ENCODE peak calls at places on chromosome 21, in eight cellular contexts. A, X, I, E, F, R, M and G are unnamed samples. For H3K4me1, the result is how much of the 10 kb centered on the place peaks cover.

GRCh38 chr21:14706712-14707111 is 160.6 kb upstream of the SAMSN1 start:
- DNase-seq in A (no peak), X (no peak), I (no peak), E (no peak), F (no peak), R (no peak), M (no peak), G (no peak)

GRCh38 chr21:31798842-31799691 is 67.1 kb upstream of the SCAF4 start:
- DNase-seq in A (no peak), X (no peak), I (no peak), E (no peak), F (peak), R (no peak), M (no peak), G (no peak)

GRCh38 chr21:19523066-19523465 is 1119.5 kb upstream of the TMPRSS15 start:
- DNase-seq in A (no peak), X (no peak), I (no peak), E (no peak), F (no peak), R (no peak), M (no peak), G (no peak)

GRCh38 chr21:33403128-33403785 is at the start of gene IFNGR2:
- DNase-seq in A (peak), X (peak), I (no peak), E (peak), F (no peak), R (peak), M (no peak), G (peak)

GRCh38 chr21:32570456-32570855 is 14.9 kb downstream of the TCP10L start:
- DNase-seq in A (no peak), X (no peak), I (no peak), E (no peak), F (no peak), R (no peak), M (no peak), G (no peak)

GRCh38 chr21:36917487-36918158 is 48.8 kb downstream of the HLCS start:
- DNase-seq in A (peak), X (no peak), I (peak), E (no peak), F (peak), R (no peak), M (no peak), G (peak)

GRCh38 chr21:38148046-38148445 is 108.7 kb upstream of the KCNJ15 start:
- DNase-seq in A (no peak), X (no peak), I (no peak), E (no peak), F (no peak), R (no peak), M (no peak), G (no peak)

GRCh38 chr21:43859747-43860214 is 5.2 kb upstream of the AGPAT3 start:
- DNase-seq in A (no peak), X (no peak), I (no peak), E (no peak), F (no peak), R (no peak), M (no peak), G (no peak)

GRCh38 chr21:33815153-33815707 is 100.4 kb downstream of the ATP5PO start:
- DNase-seq in A (no peak), X (no peak), I (no peak), E (no peak), F (no peak), R (no peak), M (no peak), G (no peak)

GRCh38 chr21:33834801-33835500 is 80.7 kb downstream of the ATP5PO start:
- DNase-seq in A (no peak), X (no peak), I (no peak), E (no peak), F (no peak), R (no peak), M (no peak), G (no peak)

GRCh38 chr21:43686811-43687565 is 27.6 kb downstream of the RRP1B start:
- DNase-seq in A (no peak), X (no peak), I (no peak), E (no peak), F (no peak), R (no peak), M (no peak), G (no peak)

GRCh38 chr21:36297938-36298572 is 21.9 kb upstream of the MORC3 start:
- DNase-seq in A (peak), X (no peak), I (no peak), E (no peak), F (peak), R (peak), M (peak), G (peak)

GRCh38 chr21:33866851-33867250 is 48.8 kb downstream of the ATP5PO start:
- DNase-seq in A (no peak), X (no peak), I (no peak), E (no peak), F (peak), R (no peak), M (no peak), G (no peak)

DNA sequence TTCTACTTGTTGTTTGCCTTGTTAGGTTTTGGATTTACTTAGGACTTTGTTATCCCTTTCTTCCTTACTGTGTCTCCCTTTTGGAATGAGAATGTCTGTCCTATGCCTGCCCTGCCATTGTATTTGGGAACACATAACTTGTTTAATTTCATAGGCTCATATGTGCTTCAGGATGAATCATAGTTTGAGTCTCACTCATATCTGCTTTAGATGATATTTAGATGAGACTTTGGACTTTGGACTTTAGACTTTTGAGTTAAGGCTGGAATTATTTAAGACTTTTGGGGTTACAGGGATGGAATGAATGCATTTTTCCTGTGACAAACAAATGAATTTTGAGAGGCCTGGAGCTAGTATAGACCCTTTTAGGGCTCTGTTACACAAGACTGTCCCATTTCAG is 33.4 kb downstream of the PSMG1 start:
- DNase-seq in A (no peak), X (no peak), I (no peak), E (no peak), F (no peak), R (no peak), M (no peak), G (no peak)
- TF ChIP-seq CTCF in A (no peak), X (no peak), I (no peak), E (no peak), F (no peak), R (no peak), M (no peak), G (no peak)

GRCh38 chr21:45436371-45437040 is 31.5 kb downstream of the COL18A1 start:
- DNase-seq in A (no peak), X (no peak), I (no peak), E (no peak), F (no peak), R (no peak), M (no peak), G (no peak)

GRCh38 chr21:45440736-45441350 is 35.9 kb downstream of the COL18A1 start:
- DNase-seq in A (no peak), X (no peak), I (no peak), E (no peak), F (no peak), R (no peak), M (no peak), G (no peak)

GRCh38 chr21:45439901-45440461 is 35.0 kb downstream of the COL18A1 start:
- DNase-seq in A (no peak), X (no peak), I (no peak), E (no peak), F (no peak), R (no peak), M (no peak), G (no peak)

GRCh38 chr21:45439171-45439872 is 34.4 kb downstream of the COL18A1 start:
- DNase-seq in A (peak), X (peak), I (peak), E (peak), F (peak), R (peak), M (peak), G (peak)

DNA sequence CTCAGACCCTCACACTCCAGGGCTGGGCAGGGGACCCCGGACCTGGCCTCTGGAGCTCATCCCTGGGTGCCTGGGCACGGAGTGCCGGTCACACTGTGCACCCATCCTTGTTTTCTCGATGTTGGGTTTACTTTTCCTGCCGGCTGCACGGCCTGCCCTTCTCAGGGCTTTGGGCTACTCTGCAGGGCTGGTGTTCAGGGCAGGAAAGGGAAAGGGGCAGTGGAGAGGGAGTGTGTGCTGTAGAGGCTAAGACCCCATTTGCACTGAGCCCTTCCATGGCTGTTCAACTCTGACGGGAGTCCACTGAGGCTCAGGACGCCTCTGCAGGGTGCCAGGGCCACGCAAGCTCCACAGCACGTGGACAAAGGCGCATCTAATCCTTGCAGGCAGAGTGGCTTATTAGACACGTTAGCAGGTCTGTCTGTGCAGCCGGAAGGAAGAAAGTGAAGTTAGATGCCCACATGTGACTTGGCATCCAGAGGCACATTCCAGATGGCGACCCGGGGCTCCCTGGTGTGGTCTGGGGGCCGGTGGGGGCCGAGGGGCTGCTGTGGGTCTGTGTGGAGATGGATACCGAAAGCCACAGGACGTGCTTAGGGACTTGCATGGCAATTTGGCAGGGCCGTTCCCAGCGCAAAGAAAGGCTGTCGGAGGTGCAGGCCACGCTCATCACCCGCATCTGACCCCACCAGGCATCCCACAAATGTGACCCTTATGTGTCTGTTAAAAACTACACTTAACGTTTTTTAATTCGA is 33.6 kb downstream of the COL18A1 start:
- DNase-seq in A (no peak), X (no peak), I (no peak), E (no peak), F (no peak), R (no peak), M (no peak), G (no peak)
- H3K4me3 ChIP-seq in A (no peak), X (no peak), I (no peak), E (no peak), F (no peak), R (peak), M (peak), G (no peak)

GRCh38 chr21:35216966-35217365 is 167.9 kb upstream of the RUNX1 start:
- DNase-seq in A (no peak), X (no peak), I (no peak), E (no peak), F (no peak), R (no peak), M (no peak), G (no peak)
- H3K4me1 ChIP-seq in A (under half), X (under half), I (under half), E (under half), F (under half), R (under half), M (under half), G (under half)

GRCh38 chr21:29196021-29196663 is 65.7 kb downstream of the MAP3K7CL start:
- DNase-seq in A (peak), X (no peak), I (peak), E (peak), F (peak), R (peak), M (peak), G (peak)
- TF ChIP-seq CTCF in A (no peak), X (no peak), I (no peak), E (peak), F (peak), R (peak), M (no peak), G (peak)

GRCh38 chr21:29155118-29155932 is 24.9 kb downstream of the MAP3K7CL start:
- DNase-seq in A (no peak), X (peak), I (no peak), E (peak), F (peak), R (peak), M (peak), G (no peak)
- H3K4me3 ChIP-seq in A (no peak), X (peak), I (no peak), E (peak), F (peak), R (peak), M (peak), G (no peak)

DNA sequence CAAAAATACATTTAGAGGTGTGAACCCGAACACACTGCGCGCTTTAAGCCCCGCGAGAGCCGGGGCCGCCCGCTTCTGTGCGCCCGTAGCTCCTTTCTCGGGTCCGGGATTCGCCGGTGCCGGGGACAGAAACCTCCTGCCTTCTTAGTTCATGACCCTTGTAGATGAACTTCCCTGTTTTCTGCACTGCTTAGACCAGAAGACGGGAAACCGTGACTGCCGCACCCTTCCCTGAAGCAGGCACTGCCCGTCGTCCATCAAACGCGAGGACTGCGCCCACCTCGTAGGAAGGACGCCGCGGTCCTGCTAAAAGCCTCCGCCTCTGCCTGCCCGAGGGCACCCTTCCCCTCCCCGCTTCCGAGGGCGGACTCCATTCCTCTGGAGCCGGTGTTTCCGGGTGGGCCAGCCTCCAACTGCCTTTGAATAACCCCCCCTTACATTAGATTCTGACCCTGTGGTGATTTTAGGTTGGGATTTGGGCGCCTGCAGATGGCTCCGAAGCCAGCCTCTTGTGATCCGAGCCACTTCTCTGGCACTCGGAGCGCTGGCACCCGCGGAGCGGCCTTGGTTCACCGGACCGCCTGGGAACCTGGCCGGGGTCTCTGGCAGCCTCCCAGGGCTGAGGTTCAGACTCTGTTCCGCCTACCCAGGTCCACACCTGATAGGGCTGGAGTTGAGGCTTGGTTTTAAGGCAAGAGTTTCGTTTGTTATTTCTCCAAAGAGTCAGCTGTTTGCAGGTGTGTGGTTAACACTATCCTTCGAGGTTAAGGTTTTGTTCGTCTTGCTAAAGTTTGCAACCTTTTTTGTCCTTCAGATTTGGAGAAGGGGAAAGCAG is 1.2 kb upstream of the PTTG1IP start:
- DNase-seq in A (peak), X (peak), I (no peak), E (no peak), F (no peak), R (peak), M (peak), G (no peak)
- H3K4me1 ChIP-seq in A (under half), X (under half), I (under half), E (under half), F (under half), R (half or more), M (under half), G (under half)

GRCh38 chr21:27477321-27477720 is 510.4 kb upstream of the ADAMTS5 start:
- DNase-seq in A (no peak), X (no peak), I (no peak), E (no peak), F (peak), R (no peak), M (no peak), G (no peak)

GRCh38 chr21:27480841-27481261 is 514.0 kb upstream of the ADAMTS5 start:
- DNase-seq in A (no peak), X (no peak), I (no peak), E (no peak), F (peak), R (no peak), M (no peak), G (no peak)

GRCh38 chr21:27475363-27475955 is 508.6 kb upstream of the ADAMTS5 start:
- DNase-seq in A (no peak), X (no peak), I (no peak), E (no peak), F (no peak), R (no peak), M (no peak), G (no peak)

GRCh38 chr21:27476696-27477095 is 509.8 kb upstream of the ADAMTS5 start:
- DNase-seq in A (no peak), X (no peak), I (no peak), E (peak), F (peak), R (no peak), M (no peak), G (no peak)
- TF ChIP-seq CTCF in A (no peak), X (peak), I (no peak), E (peak), F (peak), R (peak), M (peak), G (no peak)

GRCh38 chr21:26845750-26846035 is 484 bp upstream of the ADAMTS1 start:
- DNase-seq in A (no peak), X (no peak), I (no peak), E (no peak), F (no peak), R (no peak), M (no peak), G (no peak)
- H3K4me3 ChIP-seq in A (peak), X (peak), I (peak), E (peak), F (peak), R (peak), M (peak), G (no peak)

GRCh38 chr21:42386034-42386591 is 9.7 kb downstream of the TMPRSS3 start:
- DNase-seq in A (no peak), X (no peak), I (no peak), E (no peak), F (no peak), R (no peak), M (no peak), G (no peak)
- H3K4me1 ChIP-seq in A (under half), X (under half), I (under half), E (under half), F (under half), R (under half), M (under half), G (under half)